ENCODE peak calls at places on chromosomes 2 and 18, in seven cellular contexts. One of them, this sample, is unnamed.

GRCh38 chr2:197452754-197453122 is 614 bp upstream of the COQ10B start:
- DNase-seq in K562: no peak
- DNase-seq in HepG2: no peak
- DNase-seq in SK-N-SH: no peak
- DNase-seq in GM12892: no peak
- DNase-seq in GM12878: no peak
- DNase-seq in H1: no peak
- DNase-seq in this sample: no peak

GRCh38 chr2:174066871-174067270 is 101.7 kb upstream of the SP3 start:
- DNase-seq in K562: no peak
- DNase-seq in HepG2: no peak
- DNase-seq in SK-N-SH: no peak
- DNase-seq in GM12892: no peak
- DNase-seq in GM12878: no peak
- DNase-seq in H1: no peak
- DNase-seq in this sample: no peak

GRCh38 chr2:113985554-113986397 is 95.9 kb downstream of the ACTR3 start:
- DNase-seq in K562: no peak
- DNase-seq in HepG2: peak
- DNase-seq in SK-N-SH: no peak
- DNase-seq in GM12892: no peak
- DNase-seq in GM12878: no peak
- DNase-seq in H1: no peak
- DNase-seq in this sample: no peak

GRCh38 chr18:37409870-37410269 is 155.7 kb downstream of the CELF4 start:
- DNase-seq in K562: no peak
- DNase-seq in HepG2: no peak
- DNase-seq in SK-N-SH: no peak
- DNase-seq in GM12892: no peak
- DNase-seq in GM12878: no peak
- DNase-seq in H1: no peak
- DNase-seq in this sample: no peak

GRCh38 chr2:109166811-109167210 is 37.8 kb downstream of the SH3RF3 start:
- DNase-seq in K562: no peak
- DNase-seq in HepG2: no peak
- DNase-seq in SK-N-SH: no peak
- DNase-seq in GM12892: no peak
- DNase-seq in GM12878: no peak
- DNase-seq in H1: no peak
- DNase-seq in this sample: no peak

GRCh38 chr18:52348209-52348608 is 8.2 kb downstream of the DCC start:
- DNase-seq in K562: peak
- DNase-seq in HepG2: peak
- DNase-seq in SK-N-SH: no peak
- DNase-seq in GM12892: no peak
- DNase-seq in GM12878: no peak
- DNase-seq in H1: peak
- DNase-seq in this sample: no peak

GRCh38 chr18:45689386-45689785 is 34.6 kb upstream of the SLC14A1 start:
- DNase-seq in K562: no peak
- DNase-seq in HepG2: no peak
- DNase-seq in SK-N-SH: no peak
- DNase-seq in GM12892: no peak
- DNase-seq in GM12878: no peak
- DNase-seq in H1: no peak
- DNase-seq in this sample: no peak

GRCh38 chr18:37483221-37483971 is 82.2 kb downstream of the CELF4 start:
- DNase-seq in K562: peak
- DNase-seq in HepG2: no peak
- DNase-seq in SK-N-SH: no peak
- DNase-seq in GM12892: no peak
- DNase-seq in GM12878: no peak
- DNase-seq in H1: no peak
- DNase-seq in this sample: no peak

GRCh38 chr2:174121612-174122011 is 126.7 kb downstream of the OLA1 start:
- DNase-seq in K562: no peak
- DNase-seq in HepG2: no peak
- DNase-seq in SK-N-SH: no peak
- DNase-seq in GM12892: no peak
- DNase-seq in GM12878: no peak
- DNase-seq in H1: no peak
- DNase-seq in this sample: no peak

GRCh38 chr2:43300781-43301586 is 74.6 kb upstream of the ZFP36L2 start:
- DNase-seq in K562: no peak
- DNase-seq in HepG2: peak
- DNase-seq in SK-N-SH: no peak
- DNase-seq in GM12892: no peak
- DNase-seq in GM12878: no peak
- DNase-seq in H1: no peak
- DNase-seq in this sample: no peak

GRCh38 chr2:8412586-8412985 is 269.3 kb upstream of the ID2 start:
- DNase-seq in K562: no peak
- DNase-seq in HepG2: no peak
- DNase-seq in SK-N-SH: no peak
- DNase-seq in GM12892: no peak
- DNase-seq in GM12878: no peak
- DNase-seq in H1: no peak
- DNase-seq in this sample: no peak

GRCh38 chr2:237326250-237327171 is 87.5 kb downstream of the COL6A3 start:
- DNase-seq in K562: no peak
- DNase-seq in HepG2: no peak
- DNase-seq in SK-N-SH: no peak
- DNase-seq in GM12892: no peak
- DNase-seq in GM12878: no peak
- DNase-seq in H1: no peak
- DNase-seq in this sample: no peak

GRCh38 chr18:32637216-32637615 is 135.6 kb downstream of the KLHL14 start:
- DNase-seq in K562: no peak
- DNase-seq in HepG2: no peak
- DNase-seq in SK-N-SH: no peak
- DNase-seq in GM12892: no peak
- DNase-seq in GM12878: no peak
- DNase-seq in H1: no peak
- DNase-seq in this sample: no peak

GRCh38 chr2:100018312-100018711 is 124.1 kb downstream of the AFF3 start:
- DNase-seq in K562: no peak
- DNase-seq in HepG2: no peak
- DNase-seq in SK-N-SH: no peak
- DNase-seq in GM12892: no peak
- DNase-seq in GM12878: no peak
- DNase-seq in H1: no peak
- DNase-seq in this sample: no peak

GRCh38 chr2:119674711-119675500 is 4.1 kb upstream of the TMEM177 start:
- DNase-seq in K562: no peak
- DNase-seq in HepG2: no peak
- DNase-seq in SK-N-SH: peak
- DNase-seq in GM12892: no peak
- DNase-seq in GM12878: no peak
- DNase-seq in H1: no peak
- DNase-seq in this sample: no peak

GRCh38 chr2:127075821-127076220 is 31.1 kb downstream of the BIN1 start:
- DNase-seq in K562: no peak
- DNase-seq in HepG2: no peak
- DNase-seq in SK-N-SH: no peak
- DNase-seq in GM12892: no peak
- DNase-seq in GM12878: no peak
- DNase-seq in H1: no peak
- DNase-seq in this sample: no peak
- TF ChIP-seq POLR2AphosphoS5 in K562: no peak
- TF ChIP-seq POLR2AphosphoS5 in HepG2: no peak
- TF ChIP-seq POLR2AphosphoS5 in SK-N-SH: no peak
- TF ChIP-seq POLR2AphosphoS5 in GM12892: no peak
- TF ChIP-seq POLR2AphosphoS5 in GM12878: no peak
- TF ChIP-seq POLR2AphosphoS5 in H1: no peak
- TF ChIP-seq POLR2AphosphoS5 in this sample: no peak

GRCh38 chr2:54704238-54704637 is 19.2 kb upstream of the EML6 start:
- DNase-seq in K562: no peak
- DNase-seq in HepG2: no peak
- DNase-seq in SK-N-SH: peak
- DNase-seq in GM12892: no peak
- DNase-seq in GM12878: no peak
- DNase-seq in H1: no peak
- DNase-seq in this sample: no peak

GRCh38 chr2:54708584-54709340 is 14.7 kb upstream of the EML6 start:
- DNase-seq in K562: no peak
- DNase-seq in HepG2: no peak
- DNase-seq in SK-N-SH: no peak
- DNase-seq in GM12892: no peak
- DNase-seq in GM12878: no peak
- DNase-seq in H1: peak
- DNase-seq in this sample: no peak

GRCh38 chr2:54701029-54701428 is 22.4 kb upstream of the EML6 start:
- DNase-seq in K562: no peak
- DNase-seq in HepG2: no peak
- DNase-seq in SK-N-SH: no peak
- DNase-seq in GM12892: no peak
- DNase-seq in GM12878: no peak
- DNase-seq in H1: no peak
- DNase-seq in this sample: no peak

GRCh38 chr2:54706622-54707021 is 16.8 kb upstream of the EML6 start:
- DNase-seq in K562: no peak
- DNase-seq in HepG2: peak
- DNase-seq in SK-N-SH: no peak
- DNase-seq in GM12892: no peak
- DNase-seq in GM12878: no peak
- DNase-seq in H1: no peak
- DNase-seq in this sample: no peak

GRCh38 chr2:54704688-54705605 is 18.5 kb upstream of the EML6 start:
- DNase-seq in K562: peak
- DNase-seq in HepG2: peak
- DNase-seq in SK-N-SH: peak
- DNase-seq in GM12892: no peak
- DNase-seq in GM12878: no peak
- DNase-seq in H1: no peak
- DNase-seq in this sample: no peak
- TF ChIP-seq TAF1 in K562: no peak
- TF ChIP-seq TAF1 in HepG2: no peak
- TF ChIP-seq TAF1 in SK-N-SH: no peak
- TF ChIP-seq TAF1 in GM12892: no peak
- TF ChIP-seq TAF1 in GM12878: no peak
- TF ChIP-seq TAF1 in H1: no peak
- TF ChIP-seq TAF1 in this sample: no peak

DNA sequence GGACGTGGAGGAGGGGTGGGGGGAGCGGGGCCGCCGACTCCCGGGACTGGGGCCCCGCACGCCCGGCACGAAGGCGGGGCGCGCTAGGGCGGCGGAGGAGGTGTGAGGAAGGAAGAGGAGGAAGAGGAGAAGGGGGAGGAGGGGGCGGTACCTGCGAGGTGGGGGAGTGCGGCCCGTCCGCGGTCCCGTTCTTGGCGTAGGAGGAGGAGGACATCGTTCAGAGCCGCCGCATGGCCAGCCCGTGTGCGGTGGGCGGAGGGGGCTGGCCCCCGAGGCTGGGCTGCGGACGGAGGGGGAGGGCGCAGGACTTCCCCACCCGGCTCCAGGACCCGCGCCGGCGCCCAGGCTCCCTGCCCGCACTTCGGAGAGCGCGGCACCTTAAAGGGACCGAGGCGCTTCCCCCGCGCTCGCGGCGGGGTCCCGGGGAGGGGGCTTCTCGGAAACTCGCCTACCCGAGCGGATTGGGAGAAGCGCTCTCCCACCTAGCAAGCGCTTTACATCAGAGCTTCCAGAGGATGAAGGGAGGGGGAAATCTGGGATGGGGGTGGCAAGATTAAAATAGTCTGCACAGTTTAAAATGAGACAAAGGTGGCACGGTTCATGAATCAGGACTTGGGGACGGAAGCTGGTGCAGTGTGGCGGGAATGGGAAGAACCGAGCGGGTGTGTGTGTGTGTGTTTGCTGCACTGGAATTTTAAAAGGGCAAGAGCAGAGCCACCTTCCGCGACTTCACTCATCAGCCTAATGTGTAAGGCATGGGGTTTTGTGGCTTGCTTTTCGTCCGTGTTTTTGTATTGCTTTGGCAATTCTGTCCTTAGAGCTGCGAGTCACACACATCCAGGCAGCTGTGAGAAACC is at the start of gene CACNB4:
- DNase-seq in K562: no peak
- DNase-seq in HepG2: no peak
- DNase-seq in SK-N-SH: peak
- DNase-seq in GM12892: peak
- DNase-seq in GM12878: no peak
- DNase-seq in H1: peak
- DNase-seq in this sample: peak
- TF ChIP-seq POLR2AphosphoS5 in K562: no peak
- TF ChIP-seq POLR2AphosphoS5 in HepG2: no peak
- TF ChIP-seq POLR2AphosphoS5 in SK-N-SH: no peak
- TF ChIP-seq POLR2AphosphoS5 in GM12892: no peak
- TF ChIP-seq POLR2AphosphoS5 in GM12878: no peak
- TF ChIP-seq POLR2AphosphoS5 in H1: no peak
- TF ChIP-seq POLR2AphosphoS5 in this sample: no peak

GRCh38 chr18:75588412-75588811 is 160.9 kb upstream of the SMIM21 start:
- DNase-seq in K562: no peak
- DNase-seq in HepG2: no peak
- DNase-seq in SK-N-SH: no peak
- DNase-seq in GM12892: no peak
- DNase-seq in GM12878: no peak
- DNase-seq in H1: no peak
- DNase-seq in this sample: no peak

GRCh38 chr18:75586576-75586975 is 159.1 kb upstream of the SMIM21 start:
- DNase-seq in K562: no peak
- DNase-seq in HepG2: no peak
- DNase-seq in SK-N-SH: no peak
- DNase-seq in GM12892: no peak
- DNase-seq in GM12878: no peak
- DNase-seq in H1: no peak
- DNase-seq in this sample: no peak

GRCh38 chr18:75592527-75592926 is 165.0 kb upstream of the SMIM21 start:
- DNase-seq in K562: no peak
- DNase-seq in HepG2: no peak
- DNase-seq in SK-N-SH: no peak
- DNase-seq in GM12892: no peak
- DNase-seq in GM12878: no peak
- DNase-seq in H1: no peak
- DNase-seq in this sample: no peak
- TF ChIP-seq TAF1 in K562: no peak
- TF ChIP-seq TAF1 in HepG2: no peak
- TF ChIP-seq TAF1 in SK-N-SH: no peak
- TF ChIP-seq TAF1 in GM12892: no peak
- TF ChIP-seq TAF1 in GM12878: no peak
- TF ChIP-seq TAF1 in H1: no peak
- TF ChIP-seq TAF1 in this sample: no peak

GRCh38 chr2:84781942-84782716 is 98.8 kb downstream of the TRABD2A start:
- DNase-seq in K562: no peak
- DNase-seq in HepG2: no peak
- DNase-seq in SK-N-SH: no peak
- DNase-seq in GM12892: no peak
- DNase-seq in GM12878: no peak
- DNase-seq in H1: no peak
- DNase-seq in this sample: no peak
- TF ChIP-seq POLR2AphosphoS5 in K562: no peak
- TF ChIP-seq POLR2AphosphoS5 in HepG2: no peak
- TF ChIP-seq POLR2AphosphoS5 in SK-N-SH: no peak
- TF ChIP-seq POLR2AphosphoS5 in GM12892: no peak
- TF ChIP-seq POLR2AphosphoS5 in GM12878: no peak
- TF ChIP-seq POLR2AphosphoS5 in H1: no peak
- TF ChIP-seq POLR2AphosphoS5 in this sample: no peak

This sample was measured in GM12891.